ENCODE peak calls at places on chromosomes 1 and 21, in eight cellular contexts. One of them, this sample, is unnamed.

GRCh38 chr1:233722212-233722979 is 108.5 kb downstream of the KCNK1 start:
- ATAC-seq in upper lobe of left lung: no peak
- ATAC-seq in Panc1: no peak
- ATAC-seq in HepG2: no peak
- ATAC-seq in K562: no peak
- ATAC-seq in GM12878: no peak
- ATAC-seq in HCT116: no peak
- ATAC-seq in GM23338: no peak
- ATAC-seq in this sample: no peak

GRCh38 chr1:107791381-107791780 is 173.6 kb downstream of the VAV3 start:
- ATAC-seq in upper lobe of left lung: no peak
- ATAC-seq in Panc1: no peak
- ATAC-seq in HepG2: no peak
- ATAC-seq in K562: no peak
- ATAC-seq in GM12878: no peak
- ATAC-seq in HCT116: no peak
- ATAC-seq in GM23338: no peak
- ATAC-seq in this sample: no peak

GRCh38 chr1:58866578-58866977 is 82.7 kb upstream of the JUN start:
- ATAC-seq in upper lobe of left lung: no peak
- ATAC-seq in Panc1: no peak
- ATAC-seq in HepG2: no peak
- ATAC-seq in K562: no peak
- ATAC-seq in GM12878: no peak
- ATAC-seq in HCT116: no peak
- ATAC-seq in GM23338: no peak
- ATAC-seq in this sample: no peak

GRCh38 chr1:236870721-236871120 is 75.6 kb downstream of the MTR start:
- ATAC-seq in upper lobe of left lung: peak; percentile 68
- ATAC-seq in Panc1: no peak
- ATAC-seq in HepG2: no peak
- ATAC-seq in K562: peak; percentile 25
- ATAC-seq in GM12878: peak; percentile 56
- ATAC-seq in HCT116: no peak
- ATAC-seq in GM23338: no peak
- ATAC-seq in this sample: no peak

GRCh38 chr1:204623365-204623893 is 62.1 kb downstream of the LRRN2 start:
- ATAC-seq in upper lobe of left lung: no peak
- ATAC-seq in Panc1: peak; percentile 61
- ATAC-seq in HepG2: peak; percentile 86
- ATAC-seq in K562: peak; percentile 85
- ATAC-seq in GM12878: no peak
- ATAC-seq in HCT116: peak; percentile 69
- ATAC-seq in GM23338: no peak
- ATAC-seq in this sample: no peak

GRCh38 chr1:29824478-29825273 is 588.4 kb downstream of the PTPRU start:
- ATAC-seq in upper lobe of left lung: no peak
- ATAC-seq in Panc1: no peak
- ATAC-seq in HepG2: no peak
- ATAC-seq in K562: no peak
- ATAC-seq in GM12878: no peak
- ATAC-seq in HCT116: no peak
- ATAC-seq in GM23338: no peak
- ATAC-seq in this sample: no peak

GRCh38 chr1:156480015-156480368 is 20.6 kb downstream of the MEF2D start:
- ATAC-seq in upper lobe of left lung: no peak
- ATAC-seq in Panc1: no peak
- ATAC-seq in HepG2: peak; percentile 64
- ATAC-seq in K562: peak; percentile 68
- ATAC-seq in GM12878: no peak
- ATAC-seq in HCT116: no peak
- ATAC-seq in GM23338: peak; percentile 23
- ATAC-seq in this sample: no peak

GRCh38 chr1:46017876-46018503 is 114.4 kb downstream of the PIK3R3 start:
- ATAC-seq in upper lobe of left lung: peak; percentile 56
- ATAC-seq in Panc1: no peak
- ATAC-seq in HepG2: no peak
- ATAC-seq in K562: peak; percentile 53
- ATAC-seq in GM12878: no peak
- ATAC-seq in HCT116: no peak
- ATAC-seq in GM23338: no peak
- ATAC-seq in this sample: no peak

GRCh38 chr1:54108156-54108555 is 44.6 kb downstream of the CDCP2 start:
- ATAC-seq in upper lobe of left lung: no peak
- ATAC-seq in Panc1: no peak
- ATAC-seq in HepG2: no peak
- ATAC-seq in K562: peak; percentile 23
- ATAC-seq in GM12878: no peak
- ATAC-seq in HCT116: no peak
- ATAC-seq in GM23338: no peak
- ATAC-seq in this sample: no peak

GRCh38 chr1:100482167-100482566 is 55.8 kb upstream of the GPR88 start:
- ATAC-seq in upper lobe of left lung: no peak
- ATAC-seq in Panc1: no peak
- ATAC-seq in HepG2: no peak
- ATAC-seq in K562: no peak
- ATAC-seq in GM12878: no peak
- ATAC-seq in HCT116: no peak
- ATAC-seq in GM23338: no peak
- ATAC-seq in this sample: no peak

GRCh38 chr1:243343970-243344749 is 88.3 kb downstream of the SDCCAG8 start:
- ATAC-seq in upper lobe of left lung: peak; percentile 66
- ATAC-seq in Panc1: no peak
- ATAC-seq in HepG2: peak; percentile 46
- ATAC-seq in K562: peak; percentile 71
- ATAC-seq in GM12878: peak; percentile 63
- ATAC-seq in HCT116: peak; percentile 59
- ATAC-seq in GM23338: no peak
- ATAC-seq in this sample: no peak

GRCh38 chr1:39940253-39940652 is 14.7 kb upstream of the MFSD2A start:
- ATAC-seq in upper lobe of left lung: peak; percentile 32
- ATAC-seq in Panc1: no peak
- ATAC-seq in HepG2: no peak
- ATAC-seq in K562: no peak
- ATAC-seq in GM12878: no peak
- ATAC-seq in HCT116: no peak
- ATAC-seq in GM23338: no peak
- ATAC-seq in this sample: peak; percentile 34

GRCh38 chr1:29687601-29688244 is 451.4 kb downstream of the PTPRU start:
- ATAC-seq in upper lobe of left lung: no peak
- ATAC-seq in Panc1: no peak
- ATAC-seq in HepG2: no peak
- ATAC-seq in K562: no peak
- ATAC-seq in GM12878: no peak
- ATAC-seq in HCT116: no peak
- ATAC-seq in GM23338: no peak
- ATAC-seq in this sample: no peak

GRCh38 chr1:29230204-29230552 is 556 bp downstream of the MECR start:
- ATAC-seq in upper lobe of left lung: no peak
- ATAC-seq in Panc1: no peak
- ATAC-seq in HepG2: no peak
- ATAC-seq in K562: no peak
- ATAC-seq in GM12878: no peak
- ATAC-seq in HCT116: no peak
- ATAC-seq in GM23338: no peak
- ATAC-seq in this sample: no peak

GRCh38 chr1:92949937-92950817 is 11.1 kb downstream of the DIPK1A start:
- ATAC-seq in upper lobe of left lung: peak; percentile 29
- ATAC-seq in Panc1: no peak
- ATAC-seq in HepG2: no peak
- ATAC-seq in K562: peak; percentile 20
- ATAC-seq in GM12878: peak; percentile 61
- ATAC-seq in HCT116: peak; percentile 73
- ATAC-seq in GM23338: no peak
- ATAC-seq in this sample: no peak

GRCh38 chr21:14877581-14878228 is 187.1 kb downstream of the NRIP1 start:
- ATAC-seq in upper lobe of left lung: peak; percentile 53
- ATAC-seq in Panc1: peak; percentile 81
- ATAC-seq in HepG2: peak; percentile 70
- ATAC-seq in K562: no peak
- ATAC-seq in GM12878: peak; percentile 61
- ATAC-seq in HCT116: peak; percentile 58
- ATAC-seq in GM23338: no peak
- ATAC-seq in this sample: peak; percentile 24

GRCh38 chr21:44969965-44970755 is 30.3 kb downstream of the SLX9 start:
- ATAC-seq in upper lobe of left lung: no peak
- ATAC-seq in Panc1: no peak
- ATAC-seq in HepG2: no peak
- ATAC-seq in K562: no peak
- ATAC-seq in GM12878: no peak
- ATAC-seq in HCT116: no peak
- ATAC-seq in GM23338: no peak
- ATAC-seq in this sample: peak; percentile 27
- H3K27ac ChIP-seq in upper lobe of left lung: peak overlapping the region; percentile 81
- H3K27ac ChIP-seq in Panc1: no peak overlapping the region
- H3K27ac ChIP-seq in HepG2: no peak overlapping the region
- H3K27ac ChIP-seq in K562: no peak overlapping the region
- H3K27ac ChIP-seq in GM12878: no peak overlapping the region
- H3K27ac ChIP-seq in HCT116: no peak overlapping the region
- H3K27ac ChIP-seq in GM23338: no peak overlapping the region
- H3K27ac ChIP-seq in this sample: peak overlapping the region; percentile 80

GRCh38 chr1:11800756-11801433 is 4.9 kb downstream of the MTHFR start:
- ATAC-seq in upper lobe of left lung: no peak
- ATAC-seq in Panc1: no peak
- ATAC-seq in HepG2: no peak
- ATAC-seq in K562: no peak
- ATAC-seq in GM12878: no peak
- ATAC-seq in HCT116: peak; percentile 37
- ATAC-seq in GM23338: no peak
- ATAC-seq in this sample: no peak
- TF ChIP-seq POLR2AphosphoS5 in upper lobe of left lung: no peak
- TF ChIP-seq POLR2AphosphoS5 in Panc1: no peak
- TF ChIP-seq POLR2AphosphoS5 in HepG2: no peak
- TF ChIP-seq POLR2AphosphoS5 in K562: no peak
- TF ChIP-seq POLR2AphosphoS5 in GM12878: no peak
- TF ChIP-seq POLR2AphosphoS5 in HCT116: no peak
- TF ChIP-seq POLR2AphosphoS5 in GM23338: no peak
- TF ChIP-seq POLR2AphosphoS5 in this sample: no peak

DNA sequence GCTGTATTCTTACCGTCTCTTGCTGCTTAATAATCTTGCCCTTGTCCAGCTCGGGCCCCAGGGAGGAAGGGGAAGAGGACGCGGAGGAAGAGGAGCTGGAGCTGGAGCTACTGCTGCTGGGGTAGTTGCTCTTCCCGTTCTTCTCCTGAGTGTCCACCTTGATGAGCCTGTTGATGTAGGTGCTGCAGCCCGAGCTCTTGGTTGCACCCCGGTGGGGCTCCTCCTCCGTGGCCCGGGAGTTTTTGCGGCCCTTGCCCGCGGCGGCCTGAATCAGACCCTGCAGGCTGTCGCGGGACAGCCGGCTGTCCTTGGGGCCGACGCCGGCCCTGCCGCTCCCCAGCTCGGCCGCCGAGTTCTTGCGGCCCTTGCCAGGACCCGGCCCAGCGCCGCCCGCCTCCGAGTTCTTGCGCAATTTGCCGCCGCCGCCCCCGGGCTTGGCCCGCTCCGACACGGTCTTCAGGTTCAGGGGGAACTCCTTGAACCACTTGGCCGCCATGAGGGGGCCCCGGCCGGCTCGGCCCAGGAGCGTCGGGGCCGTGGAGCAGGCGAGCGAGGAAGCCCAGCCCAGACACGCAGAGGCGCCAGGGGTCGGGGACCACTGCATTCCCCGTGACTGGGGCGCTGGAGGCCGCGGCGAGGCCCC is 475 bp upstream of the TDRD10 start:
- ATAC-seq in upper lobe of left lung: peak; percentile 92
- ATAC-seq in Panc1: peak; percentile 64
- ATAC-seq in HepG2: peak; percentile 76
- ATAC-seq in K562: no peak
- ATAC-seq in GM12878: no peak
- ATAC-seq in HCT116: no peak
- ATAC-seq in GM23338: peak; percentile 53
- ATAC-seq in this sample: peak; percentile 81
- H3K27ac ChIP-seq in upper lobe of left lung: peak overlapping the region; percentile 86
- H3K27ac ChIP-seq in Panc1: no peak overlapping the region
- H3K27ac ChIP-seq in HepG2: no peak overlapping the region
- H3K27ac ChIP-seq in K562: no peak overlapping the region
- H3K27ac ChIP-seq in GM12878: no peak overlapping the region
- H3K27ac ChIP-seq in HCT116: no peak overlapping the region
- H3K27ac ChIP-seq in GM23338: no peak overlapping the region
- H3K27ac ChIP-seq in this sample: peak overlapping the region; percentile 69

DNA sequence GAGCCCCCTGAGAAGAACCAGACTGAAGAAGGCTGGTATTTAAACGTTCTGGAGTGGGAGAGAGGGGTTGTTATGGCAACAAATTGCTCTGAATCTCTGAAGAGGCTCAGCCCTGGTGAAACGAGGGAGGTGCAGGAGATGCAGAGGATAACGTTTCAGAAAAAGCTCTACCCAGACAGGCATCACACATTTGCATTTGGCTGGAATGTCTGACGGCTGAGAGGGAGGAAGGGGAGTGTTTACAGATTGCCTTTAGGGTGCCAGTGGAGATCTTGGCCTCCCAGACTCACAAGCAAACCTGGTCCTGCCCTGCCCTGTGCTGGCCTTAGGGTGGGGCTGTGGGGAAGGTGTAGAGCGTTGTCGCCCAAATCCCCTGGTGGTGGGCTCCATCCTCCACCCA is 169.0 kb upstream of the AJAP1 start:
- ATAC-seq in upper lobe of left lung: no peak
- ATAC-seq in Panc1: no peak
- ATAC-seq in HepG2: no peak
- ATAC-seq in K562: no peak
- ATAC-seq in GM12878: no peak
- ATAC-seq in HCT116: no peak
- ATAC-seq in GM23338: no peak
- ATAC-seq in this sample: no peak
- TF ChIP-seq POLR2AphosphoS5 in upper lobe of left lung: no peak
- TF ChIP-seq POLR2AphosphoS5 in Panc1: no peak
- TF ChIP-seq POLR2AphosphoS5 in HepG2: no peak
- TF ChIP-seq POLR2AphosphoS5 in K562: no peak
- TF ChIP-seq POLR2AphosphoS5 in GM12878: no peak
- TF ChIP-seq POLR2AphosphoS5 in HCT116: no peak
- TF ChIP-seq POLR2AphosphoS5 in GM23338: no peak
- TF ChIP-seq POLR2AphosphoS5 in this sample: no peak

GRCh38 chr21:33987461-33987860 is 71.9 kb upstream of the ATP5PO start:
- ATAC-seq in upper lobe of left lung: no peak
- ATAC-seq in Panc1: no peak
- ATAC-seq in HepG2: no peak
- ATAC-seq in K562: no peak
- ATAC-seq in GM12878: no peak
- ATAC-seq in HCT116: no peak
- ATAC-seq in GM23338: no peak
- ATAC-seq in this sample: no peak
- H3K27ac ChIP-seq in upper lobe of left lung: no peak overlapping the region
- H3K27ac ChIP-seq in Panc1: no peak overlapping the region
- H3K27ac ChIP-seq in HepG2: no peak overlapping the region
- H3K27ac ChIP-seq in K562: no peak overlapping the region
- H3K27ac ChIP-seq in GM12878: no peak overlapping the region
- H3K27ac ChIP-seq in HCT116: no peak overlapping the region
- H3K27ac ChIP-seq in GM23338: no peak overlapping the region
- H3K27ac ChIP-seq in this sample: no peak overlapping the region